ENCODE peak calls at places on chromosomes 1 and 21, in four cellular contexts. X, B, D and I are unnamed samples. For H3K4me1, the result is how much of the 10 kb centered on the place peaks cover.

GRCh38 chr1:204424621-204425020 is 13.0 kb upstream of the PPP1R15B start:
- DNase-seq in X (no peak), B (no peak), D (no peak), I (no peak)

GRCh38 chr1:236030572-236030971 is 34.3 kb downstream of the NID1 start:
- DNase-seq in X (no peak), B (peak), D (no peak), I (no peak)

GRCh38 chr21:26097475-26097874 is 73.1 kb downstream of the APP start:
- DNase-seq in X (no peak), B (no peak), D (no peak), I (no peak)

GRCh38 chr1:234699795-234700665 is 90.1 kb upstream of the IRF2BP2 start:
- DNase-seq in X (peak), B (peak), D (peak), I (peak)

GRCh38 chr1:215243275-215244054 is 160.9 kb downstream of the KCNK2 start:
- DNase-seq in X (no peak), B (peak), D (no peak), I (no peak)

GRCh38 chr1:7644906-7645750 is 126.0 kb upstream of the VAMP3 start:
- DNase-seq in X (no peak), B (peak), D (no peak), I (peak)

GRCh38 chr1:16018308-16018707 is 465 bp upstream of the HSPB7 start:
- DNase-seq in X (no peak), B (no peak), D (no peak), I (no peak)

GRCh38 chr1:27341525-27342252 is at the start of gene SYTL1:
- DNase-seq in X (peak), B (peak), D (no peak), I (no peak)

GRCh38 chr1:173044656-173045055 is 6.1 kb downstream of the TNFSF18 start:
- DNase-seq in X (no peak), B (no peak), D (no peak), I (no peak)

GRCh38 chr1:183239793-183240625 is 53.9 kb downstream of the LAMC2 start:
- DNase-seq in X (no peak), B (no peak), D (no peak), I (no peak)

GRCh38 chr1:109255673-109256072 is 6.3 kb downstream of the CELSR2 start:
- DNase-seq in X (no peak), B (no peak), D (no peak), I (no peak)

GRCh38 chr1:33738976-33739375 is 124.9 kb upstream of the HMGB4 start:
- DNase-seq in X (no peak), B (no peak), D (no peak), I (no peak)

GRCh38 chr21:37505963-37506362 is 139.4 kb downstream of the DYRK1A start:
- DNase-seq in X (no peak), B (no peak), D (no peak), I (no peak)

GRCh38 chr1:218254296-218254918 is 30.7 kb upstream of the RRP15 start:
- DNase-seq in X (no peak), B (no peak), D (no peak), I (no peak)

GRCh38 chr1:152697701-152698600 is at the start of gene LCE2A:
- DNase-seq in X (no peak), B (no peak), D (no peak), I (no peak)

GRCh38 chr1:151547119-151547899 is 7.2 kb downstream of the TUFT1 start:
- DNase-seq in X (no peak), B (peak), D (no peak), I (peak)

GRCh38 chr1:94919241-94920030 is 7.5 kb downstream of the CNN3 start:
- DNase-seq in X (no peak), B (no peak), D (no peak), I (no peak)

GRCh38 chr1:16031551-16031950 is 9.7 kb downstream of the CLCNKA start:
- DNase-seq in X (no peak), B (no peak), D (no peak), I (no peak)

GRCh38 chr1:224579526-224579925 is 36.6 kb upstream of the CNIH3 start:
- DNase-seq in X (no peak), B (peak), D (no peak), I (no peak)

GRCh38 chr1:40316595-40317393 is at the start of gene COL9A2:
- DNase-seq in X (no peak), B (no peak), D (no peak), I (peak)

GRCh38 chr1:73537400-73537799 is 660.6 kb downstream of the LRRIQ3 start:
- DNase-seq in X (no peak), B (no peak), D (no peak), I (no peak)

GRCh38 chr1:6342031-6342430 is 51.5 kb downstream of the ACOT7 start:
- DNase-seq in X (no peak), B (no peak), D (no peak), I (no peak)

GRCh38 chr1:29282924-29283803 is 46.8 kb downstream of the PTPRU start:
- DNase-seq in X (peak), B (peak), D (no peak), I (peak)

GRCh38 chr1:26582053-26582835 is 52.7 kb downstream of the RPS6KA1 start:
- DNase-seq in X (no peak), B (no peak), D (no peak), I (no peak)

GRCh38 chr1:45522324-45523104 is 830 bp upstream of the PRDX1 start:
- DNase-seq in X (no peak), B (peak), D (no peak), I (no peak)

GRCh38 chr1:82110366-82111254 is 309.9 kb downstream of the ADGRL2 start:
- DNase-seq in X (no peak), B (no peak), D (no peak), I (peak)

GRCh38 chr1:1157426-1157913 is 16.2 kb upstream of the TTLL10 start:
- DNase-seq in X (peak), B (peak), D (no peak), I (peak)

GRCh38 chr1:226993676-226994356 is 53.7 kb downstream of the COQ8A start:
- DNase-seq in X (no peak), B (no peak), D (no peak), I (no peak)

GRCh38 chr21:32387151-32387550 is 5.7 kb downstream of the URB1 start:
- DNase-seq in X (no peak), B (no peak), D (no peak), I (no peak)
- H3K4me1 ChIP-seq in X (under half), B (under half), D (under half), I (under half)

DNA sequence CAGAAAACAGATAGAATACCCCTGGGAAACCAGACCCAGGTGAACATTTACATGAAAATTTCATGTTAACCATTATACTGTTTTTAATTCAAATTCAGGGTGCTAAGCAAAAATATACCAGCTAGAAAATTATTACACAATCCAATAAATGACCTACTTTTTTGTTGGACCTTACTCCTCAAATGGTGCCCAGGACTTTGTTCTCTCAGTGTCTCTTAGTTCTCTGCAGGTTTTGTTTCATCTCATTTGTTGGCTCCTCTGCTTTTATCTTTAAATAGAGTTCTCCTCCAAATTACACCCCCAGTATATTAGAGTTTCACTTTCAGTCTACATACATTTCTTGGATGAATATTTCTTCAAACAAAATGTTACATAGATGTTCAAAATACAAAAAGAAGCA is 314.8 kb downstream of the TPR start:
- DNase-seq in X (no peak), B (no peak), D (no peak), I (no peak)
- H3K4me2 ChIP-seq in X (no peak), B (no peak), D (no peak), I (no peak)

GRCh38 chr21:28253378-28253777 is 739.3 kb downstream of the LTN1 start:
- DNase-seq in X (no peak), B (peak), D (no peak), I (no peak)
- TF ChIP-seq FOS in X (no peak), B (peak), D (no peak), I (peak)

GRCh38 chr1:202587859-202588480 is 122.3 kb downstream of the SYT2 start:
- DNase-seq in X (no peak), B (no peak), D (no peak), I (no peak)
- H3K4me1 ChIP-seq in X (under half), B (under half), D (under half), I (under half)

GRCh38 chr1:221766210-221766609 is 24.3 kb upstream of the DUSP10 start:
- DNase-seq in X (no peak), B (peak), D (no peak), I (no peak)
- H3K4me2 ChIP-seq in X (no peak), B (no peak), D (no peak), I (no peak)

GRCh38 chr1:64650411-64650810 is 94.5 kb upstream of the RAVER2 start:
- DNase-seq in X (no peak), B (peak), D (no peak), I (no peak)

GRCh38 chr1:64651841-64652240 is 93.0 kb upstream of the RAVER2 start:
- DNase-seq in X (no peak), B (no peak), D (no peak), I (no peak)

GRCh38 chr1:64655861-64656260 is 89.0 kb upstream of the RAVER2 start:
- DNase-seq in X (no peak), B (no peak), D (no peak), I (no peak)

GRCh38 chr1:64654519-64655341 is 90.1 kb upstream of the RAVER2 start:
- DNase-seq in X (no peak), B (peak), D (no peak), I (peak)

GRCh38 chr1:64653466-64653865 is 91.4 kb upstream of the RAVER2 start:
- DNase-seq in X (no peak), B (no peak), D (no peak), I (no peak)
- TF ChIP-seq FOS in X (no peak), B (no peak), D (no peak), I (no peak)

GRCh38 chr1:67711850-67712202 is 26.8 kb downstream of the GADD45A start:
- DNase-seq in X (peak), B (no peak), D (no peak), I (peak)

GRCh38 chr1:67710417-67710816 is 25.4 kb downstream of the GADD45A start:
- DNase-seq in X (no peak), B (peak), D (no peak), I (peak)

GRCh38 chr1:67708606-67709005 is 23.6 kb downstream of the GADD45A start:
- DNase-seq in X (no peak), B (no peak), D (no peak), I (no peak)

GRCh38 chr1:67713071-67713806 is 28.2 kb downstream of the GADD45A start:
- DNase-seq in X (peak), B (peak), D (no peak), I (peak)

GRCh38 chr1:67711150-67711849 is 26.3 kb downstream of the GADD45A start:
- DNase-seq in X (peak), B (no peak), D (no peak), I (no peak)
- H3K4me1 ChIP-seq in X (half or more), B (under half), D (under half), I (half or more)

GRCh38 chr1:99952522-99952921 is 17.3 kb upstream of the SLC35A3 start:
- DNase-seq in X (no peak), B (no peak), D (no peak), I (no peak)
- H3K4me2 ChIP-seq in X (no peak), B (no peak), D (no peak), I (no peak)

DNA sequence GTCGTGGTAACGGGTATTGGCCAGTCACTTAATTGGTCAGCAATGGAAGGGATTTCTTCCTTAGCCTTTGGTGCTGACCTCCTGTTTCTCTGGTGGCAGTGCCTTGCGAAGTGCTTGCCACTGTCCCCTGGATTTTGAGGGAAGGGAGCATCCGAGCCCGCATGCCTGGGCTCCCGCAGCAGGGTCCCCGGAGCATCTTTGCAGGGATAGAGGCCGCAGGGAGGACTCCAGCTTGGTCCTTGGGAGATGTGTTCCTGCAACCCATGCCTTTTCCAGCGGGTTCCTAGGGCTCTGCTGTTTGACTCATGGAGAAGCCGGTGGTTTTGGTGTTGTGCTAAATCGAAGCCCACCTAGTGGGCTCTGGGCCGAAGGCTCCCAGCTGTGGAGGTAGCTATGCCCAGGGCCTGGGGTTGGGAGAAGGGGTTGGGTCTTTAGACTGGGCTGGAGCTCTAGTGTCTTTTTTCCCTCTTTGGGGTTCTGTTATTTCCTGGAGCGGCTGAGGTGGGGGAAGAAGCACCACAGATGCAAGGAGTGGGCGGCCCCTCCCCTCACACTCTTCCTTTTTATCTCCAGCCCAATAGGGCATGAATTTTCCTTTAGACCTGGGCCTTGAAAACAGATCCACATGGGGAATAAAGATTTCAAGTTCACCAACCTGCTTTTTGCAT is 39.0 kb downstream of the PIK3CD start:
- DNase-seq in X (no peak), B (no peak), D (no peak), I (no peak)
- TF ChIP-seq FOS in X (no peak), B (no peak), D (no peak), I (no peak)